ENCODE peak calls at places on chromosomes 16 and 17, in four cellular contexts. Y is H1, O is HEK293T, B is HepG2. W is an unnamed sample.

GRCh38 chr17:59611503-59611902 is 8.2 kb upstream of the CLTC start:
- DNase-seq in O (no peak), Y (no peak), B (no peak), W (no peak)

GRCh38 chr17:42598905-42599304 is 10.3 kb downstream of the RETREG3 start:
- DNase-seq in Y (no peak), O (no peak), B (no peak), W (no peak)

GRCh38 chr17:37650419-37651003 is 7.3 kb upstream of the DDX52 start:
- DNase-seq in B (peak; percentile 77), O (peak; percentile 22), Y (no peak), W (peak; percentile 35)

GRCh38 chr17:72118588-72119279 is 2.1 kb upstream of the SOX9 start:
- DNase-seq in B (peak; percentile 75), Y (no peak), O (peak; percentile 62), W (peak; percentile 68)

GRCh38 chr17:78479369-78479768 is 97.8 kb downstream of the DNAH17 start:
- DNase-seq in Y (no peak), B (no peak), O (no peak), W (no peak)

GRCh38 chr16:424033-424622 is 1.3 kb upstream of the RAB11FIP3 start:
- DNase-seq in O (no peak), Y (no peak), B (peak; percentile 30), W (no peak)

GRCh38 chr16:73713301-73713700 is 583.3 kb upstream of the PSMD7 start:
- DNase-seq in O (no peak), Y (no peak), B (no peak), W (no peak)

GRCh38 chr17:4541328-4542002 is 13.7 kb downstream of the MYBBP1A start:
- DNase-seq in Y (no peak), B (no peak), O (no peak), W (no peak)

GRCh38 chr16:77468831-77469230 is 34.0 kb upstream of the ADAMTS18 start:
- DNase-seq in Y (no peak), B (no peak), O (no peak), W (no peak)

GRCh38 chr17:80029235-80029974 is 6.3 kb downstream of the TBC1D16 start:
- DNase-seq in O (no peak), Y (no peak), B (no peak), W (no peak)

GRCh38 chr17:55930291-55930809 is 179.5 kb downstream of the PCTP start:
- DNase-seq in Y (no peak), B (no peak), O (no peak), W (no peak)

GRCh38 chr16:69706256-69706974 is 19.9 kb downstream of the NQO1 start:
- DNase-seq in Y (no peak), B (no peak), O (no peak), W (no peak)

GRCh38 chr16:70345840-70346239 is 863 bp upstream of the DDX19A start:
- DNase-seq in Y (no peak), O (no peak), B (no peak), W (no peak)

GRCh38 chr16:11052080-11052808 is 107.9 kb downstream of the CLEC16A start:
- DNase-seq in O (no peak), B (no peak), Y (no peak), W (no peak)

GRCh38 chr17:15354256-15354655 is 12.9 kb upstream of the TEKT3 start:
- DNase-seq in B (peak; percentile 47), O (no peak), Y (no peak), W (no peak)

GRCh38 chr17:41907633-41908539 is 10.9 kb downstream of the ACLY start:
- DNase-seq in O (no peak), Y (no peak), B (peak; percentile 97), W (no peak)

GRCh38 chr17:48753794-48754499 is 25.4 kb upstream of the HOXB13 start:
- DNase-seq in Y (no peak), B (no peak), O (no peak), W (no peak)

GRCh38 chr17:9200197-9200662 is 178.9 kb downstream of the NTN1 start:
- DNase-seq in O (no peak), B (no peak), Y (no peak), W (no peak)

GRCh38 chr16:69399361-69399760 is 13.6 kb upstream of the TERF2 start:
- DNase-seq in O (no peak), Y (no peak), B (no peak), W (no peak)

GRCh38 chr16:17431012-17431411 is 39.7 kb downstream of the XYLT1 start:
- DNase-seq in Y (no peak), B (no peak), O (no peak), W (no peak)

DNA sequence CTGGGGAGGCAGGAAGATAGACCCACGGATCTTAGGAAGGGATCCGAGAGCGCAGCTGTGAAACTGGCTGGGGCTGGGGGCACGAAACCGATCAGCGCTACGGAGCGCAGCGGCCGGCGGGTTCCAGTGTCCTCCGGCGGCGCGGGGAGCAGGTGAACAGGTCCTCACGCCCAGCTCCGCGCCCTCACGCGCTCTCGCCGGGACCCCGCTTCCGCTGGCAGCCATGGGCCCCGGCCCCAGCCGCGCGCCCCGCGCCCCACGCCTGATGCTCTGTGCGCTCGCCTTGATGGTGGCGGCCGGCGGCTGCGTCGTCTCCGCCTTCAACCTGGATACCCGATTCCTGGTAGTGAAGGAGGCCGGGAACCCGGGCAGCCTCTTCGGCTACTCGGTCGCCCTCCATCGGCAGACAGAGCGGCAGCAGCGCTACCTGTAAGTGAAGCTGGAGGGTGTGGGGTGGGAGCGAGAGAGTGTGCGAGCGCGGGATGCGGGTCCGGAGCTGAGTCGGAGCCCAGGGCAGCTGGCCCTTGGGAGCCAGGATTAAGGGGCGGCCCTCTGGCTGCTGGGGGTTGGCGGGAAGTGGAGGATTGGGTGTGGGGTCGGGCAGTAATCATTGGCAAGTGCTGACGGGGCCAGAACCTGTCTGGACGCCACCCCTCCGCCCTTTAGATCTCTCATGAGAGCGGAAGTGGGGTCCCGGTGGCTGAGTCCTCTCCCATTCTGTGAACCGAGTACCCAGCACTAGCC is 479 bp downstream of the ITGA3 start:
- DNase-seq in B (peak; percentile 45), Y (no peak), O (peak; percentile 80), W (peak; percentile 67)
- TF ChIP-seq SUZ12 in B (no peak), Y (peak; percentile 51), O (no peak), W (no peak)

GRCh38 chr17:1713160-1713877 is 3.1 kb upstream of the TLCD2 start:
- DNase-seq in B (no peak), O (no peak), Y (no peak), W (no peak)
- TF ChIP-seq SUZ12 in B (no peak), O (no peak), Y (no peak), W (no peak)

GRCh38 chr16:4538386-4539235 is at the start of gene CDIP1:
- DNase-seq in B (peak; percentile 91), O (peak; percentile 97), Y (peak; percentile 85), W (peak; percentile 95)

GRCh38 chr16:4536391-4537106 is 2.0 kb downstream of the CDIP1 start:
- DNase-seq in B (no peak), O (no peak), Y (no peak), W (no peak)

GRCh38 chr16:4538067-4538385 is 547 bp downstream of the CDIP1 start:
- DNase-seq in Y (no peak), O (peak; percentile 33), B (no peak), W (no peak)

GRCh38 chr16:4535627-4536108 is 2.9 kb downstream of the CDIP1 start:
- DNase-seq in Y (no peak), O (no peak), B (no peak), W (no peak)

DNA sequence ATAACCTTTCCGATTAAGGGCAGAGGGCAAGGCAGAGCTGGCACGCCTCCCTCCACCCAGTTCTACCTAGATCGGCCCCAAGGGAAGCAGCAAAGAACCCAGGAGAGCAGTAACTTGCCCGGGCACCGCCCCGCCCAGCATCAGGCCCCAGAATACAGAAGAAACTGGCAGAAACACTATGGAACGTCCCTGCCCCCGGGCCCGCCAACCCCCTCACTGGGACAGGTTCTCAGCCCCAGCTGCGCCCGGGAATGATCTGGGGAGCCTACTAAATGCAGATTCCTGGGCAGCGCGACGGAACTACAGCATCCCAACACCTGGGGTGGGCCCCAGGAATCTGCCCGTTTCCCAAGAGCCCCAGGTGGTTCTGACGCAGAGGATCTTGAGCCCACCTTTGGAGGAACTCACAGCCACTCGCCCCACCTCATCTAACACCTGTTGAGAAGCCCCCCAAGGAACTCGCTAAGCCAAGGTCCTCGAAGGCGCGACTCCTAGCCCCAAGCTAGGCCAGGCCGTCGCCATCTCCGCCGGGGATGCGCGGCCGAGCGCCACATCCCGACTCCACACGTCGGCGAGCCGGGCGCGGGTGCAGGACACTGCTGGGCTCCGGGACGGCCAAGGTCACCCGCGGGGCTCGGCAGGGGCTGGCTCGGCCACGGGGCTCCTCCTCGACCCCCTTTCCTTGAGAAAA is 1.1 kb downstream of the CDIP1 start:
- DNase-seq in Y (no peak), O (no peak), B (no peak), W (no peak)
- TF ChIP-seq SUZ12 in Y (no peak), O (no peak), B (no peak), W (no peak)

DNA sequence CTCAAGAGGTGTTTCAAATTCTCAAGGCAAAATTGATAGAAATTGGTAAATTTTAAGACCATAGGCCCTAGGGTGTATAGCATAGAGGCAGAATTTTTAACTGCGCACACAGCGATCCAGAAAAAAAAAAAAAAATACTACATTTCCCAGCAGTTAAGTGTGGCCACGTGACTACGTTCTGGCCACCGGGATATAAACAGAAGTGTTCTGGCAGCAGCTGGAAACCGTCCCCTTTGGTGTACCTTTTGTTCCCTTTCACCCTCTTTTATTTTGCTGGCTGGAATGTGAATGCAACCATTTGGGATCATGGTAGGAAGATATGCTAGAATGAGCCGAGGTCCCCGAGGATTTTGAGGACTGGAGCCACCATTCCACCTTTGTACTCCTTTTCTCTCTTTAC is 52.7 kb upstream of the AKAP1 start:
- DNase-seq in O (no peak), B (no peak), Y (no peak), W (no peak)
- TF ChIP-seq SUZ12 in O (no peak), B (no peak), Y (no peak), W (no peak)

GRCh38 chr16:86391486-86391885 is 118.8 kb upstream of the FOXF1 start:
- DNase-seq in Y (no peak), B (no peak), O (no peak), W (no peak)
- TF ChIP-seq SUZ12 in Y (no peak), B (no peak), O (no peak), W (no peak)

GRCh38 chr16:86462334-86463084 is 47.8 kb upstream of the FOXF1 start:
- DNase-seq in Y (no peak), O (no peak), B (no peak), W (no peak)

GRCh38 chr16:86457621-86458456 is 52.5 kb upstream of the FOXF1 start:
- DNase-seq in O (no peak), Y (no peak), B (no peak), W (no peak)

GRCh38 chr16:86461037-86461436 is 49.3 kb upstream of the FOXF1 start:
- DNase-seq in O (no peak), Y (no peak), B (no peak), W (no peak)

GRCh38 chr16:86458457-86458777 is 51.9 kb upstream of the FOXF1 start:
- DNase-seq in Y (no peak), B (no peak), O (no peak), W (no peak)

DNA sequence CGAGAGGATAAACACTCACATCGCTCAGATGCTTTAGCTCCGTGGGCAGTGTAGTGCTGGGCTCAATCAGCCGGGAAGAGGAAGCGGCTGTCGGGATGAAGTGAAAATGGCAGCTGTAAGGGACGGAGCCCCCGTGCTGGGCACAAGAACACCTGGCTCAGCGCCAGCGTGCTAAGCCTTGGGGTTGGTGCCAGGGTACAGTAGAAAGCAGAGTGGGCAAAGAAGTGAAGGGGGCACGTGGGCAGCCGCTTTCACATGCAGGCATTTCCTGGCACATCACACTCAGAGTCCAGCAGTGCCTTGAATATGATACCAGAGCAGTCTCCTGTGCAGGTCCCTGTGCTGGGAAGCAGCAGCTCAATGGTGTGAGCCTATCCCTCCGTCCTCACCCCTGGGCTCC is 51.1 kb upstream of the FOXF1 start:
- DNase-seq in Y (no peak), O (no peak), B (no peak), W (no peak)
- TF ChIP-seq SUZ12 in Y (no peak), O (no peak), B (no peak), W (no peak)

GRCh38 chr17:6276711-6277110 is 158.2 kb downstream of the AIPL1 start:
- DNase-seq in B (no peak), O (no peak), Y (no peak), W (no peak)
- TF ChIP-seq SUZ12 in B (no peak), O (no peak), Y (no peak), W (no peak)